ENCODE peak calls at places on chromosomes 5 and 9, in four cellular contexts. One of them, this sample, is unnamed.

GRCh38 chr5:17694401-17694800 is 60.1 kb downstream of the TAF11L14 start:
- DNase-seq in brain microvascular endothelial cell: no peak
- DNase-seq in PC-3: peak
- DNase-seq in fibroblast of mammary gland: no peak
- DNase-seq in this sample: no peak

GRCh38 chr5:80254767-80255424 is 952 bp downstream of the SERINC5 start:
- DNase-seq in PC-3: peak
- DNase-seq in brain microvascular endothelial cell: peak
- DNase-seq in fibroblast of mammary gland: peak
- DNase-seq in this sample: no peak

GRCh38 chr5:15135661-15136060 is 264.1 kb upstream of the ANKH start:
- DNase-seq in PC-3: no peak
- DNase-seq in fibroblast of mammary gland: no peak
- DNase-seq in brain microvascular endothelial cell: no peak
- DNase-seq in this sample: no peak

GRCh38 chr9:137312852-137313325 is 10.8 kb upstream of the NRARP start:
- DNase-seq in fibroblast of mammary gland: no peak
- DNase-seq in brain microvascular endothelial cell: no peak
- DNase-seq in PC-3: no peak
- DNase-seq in this sample: no peak

GRCh38 chr5:139027150-139027549 is 152.0 kb upstream of the LRRTM2 start:
- DNase-seq in fibroblast of mammary gland: no peak
- DNase-seq in PC-3: no peak
- DNase-seq in brain microvascular endothelial cell: no peak
- DNase-seq in this sample: no peak

GRCh38 chr5:142864293-142865260 is 94.4 kb downstream of the ARHGAP26 start:
- DNase-seq in fibroblast of mammary gland: no peak
- DNase-seq in PC-3: no peak
- DNase-seq in brain microvascular endothelial cell: no peak
- DNase-seq in this sample: no peak

GRCh38 chr5:178203670-178204204 is 596 bp upstream of the HNRNPAB start:
- DNase-seq in fibroblast of mammary gland: no peak
- DNase-seq in brain microvascular endothelial cell: no peak
- DNase-seq in PC-3: no peak
- DNase-seq in this sample: no peak

GRCh38 chr9:132410642-132411041 is 631 bp downstream of the CFAP77 start:
- DNase-seq in fibroblast of mammary gland: no peak
- DNase-seq in brain microvascular endothelial cell: no peak
- DNase-seq in PC-3: no peak
- DNase-seq in this sample: no peak

GRCh38 chr5:145760660-145761059 is 74.5 kb downstream of the PRELID2 start:
- DNase-seq in fibroblast of mammary gland: no peak
- DNase-seq in brain microvascular endothelial cell: no peak
- DNase-seq in PC-3: no peak
- DNase-seq in this sample: no peak

GRCh38 chr5:180816608-180817534 is 14.3 kb upstream of the MGAT1 start:
- DNase-seq in fibroblast of mammary gland: peak
- DNase-seq in brain microvascular endothelial cell: peak
- DNase-seq in PC-3: no peak
- DNase-seq in this sample: no peak

GRCh38 chr9:20854444-20854843 is 170.4 kb downstream of the FOCAD start:
- DNase-seq in PC-3: no peak
- DNase-seq in fibroblast of mammary gland: no peak
- DNase-seq in brain microvascular endothelial cell: peak
- DNase-seq in this sample: no peak

GRCh38 chr9:68726489-68726888 is 21.4 kb downstream of the PIP5K1B start:
- DNase-seq in brain microvascular endothelial cell: no peak
- DNase-seq in PC-3: no peak
- DNase-seq in fibroblast of mammary gland: no peak
- DNase-seq in this sample: no peak

GRCh38 chr9:98801562-98801961 is 5.2 kb upstream of the ANKS6 start:
- DNase-seq in fibroblast of mammary gland: no peak
- DNase-seq in brain microvascular endothelial cell: no peak
- DNase-seq in PC-3: no peak
- DNase-seq in this sample: no peak

GRCh38 chr5:34535944-34536628 is 120.0 kb upstream of the RAI14 start:
- DNase-seq in brain microvascular endothelial cell: no peak
- DNase-seq in PC-3: peak
- DNase-seq in fibroblast of mammary gland: peak
- DNase-seq in this sample: no peak

GRCh38 chr9:125380406-125380805 is 118.8 kb downstream of the GAPVD1 start:
- DNase-seq in fibroblast of mammary gland: no peak
- DNase-seq in brain microvascular endothelial cell: peak
- DNase-seq in PC-3: peak
- DNase-seq in this sample: no peak

GRCh38 chr5:149309354-149309753 is 35.9 kb upstream of the GRPEL2 start:
- DNase-seq in fibroblast of mammary gland: no peak
- DNase-seq in brain microvascular endothelial cell: no peak
- DNase-seq in PC-3: no peak
- DNase-seq in this sample: no peak

GRCh38 chr5:161084108-161084507 is 232.1 kb upstream of the ATP10B start:
- DNase-seq in fibroblast of mammary gland: no peak
- DNase-seq in brain microvascular endothelial cell: no peak
- DNase-seq in PC-3: no peak
- DNase-seq in this sample: no peak

GRCh38 chr9:133460405-133461175 is 812 bp downstream of the CACFD1 start:
- DNase-seq in fibroblast of mammary gland: no peak
- DNase-seq in brain microvascular endothelial cell: no peak
- DNase-seq in PC-3: peak
- DNase-seq in this sample: no peak

GRCh38 chr9:133464638-133465037 is 4.9 kb downstream of the CACFD1 start:
- DNase-seq in brain microvascular endothelial cell: no peak
- DNase-seq in fibroblast of mammary gland: no peak
- DNase-seq in PC-3: no peak
- DNase-seq in this sample: no peak

GRCh38 chr9:133461975-133462374 is 2.2 kb downstream of the CACFD1 start:
- DNase-seq in PC-3: no peak
- DNase-seq in brain microvascular endothelial cell: no peak
- DNase-seq in fibroblast of mammary gland: no peak
- DNase-seq in this sample: no peak

GRCh38 chr9:133463864-133464615 is 4.3 kb downstream of the CACFD1 start:
- DNase-seq in fibroblast of mammary gland: no peak
- DNase-seq in brain microvascular endothelial cell: no peak
- DNase-seq in PC-3: no peak
- DNase-seq in this sample: no peak

GRCh38 chr9:133463234-133463863 is 3.6 kb downstream of the CACFD1 start:
- DNase-seq in fibroblast of mammary gland: no peak
- DNase-seq in brain microvascular endothelial cell: no peak
- DNase-seq in PC-3: no peak
- DNase-seq in this sample: no peak
- TF ChIP-seq CTCF in fibroblast of mammary gland: no peak
- TF ChIP-seq CTCF in brain microvascular endothelial cell: peak
- TF ChIP-seq CTCF in PC-3: peak
- TF ChIP-seq CTCF in this sample: peak

GRCh38 chr9:96619491-96620154 is at the start of gene CDC14B:
- DNase-seq in PC-3: peak
- DNase-seq in brain microvascular endothelial cell: peak
- DNase-seq in fibroblast of mammary gland: peak
- DNase-seq in this sample: no peak

GRCh38 chr9:96618209-96619108 is 1.2 kb downstream of the CDC14B start:
- DNase-seq in brain microvascular endothelial cell: peak
- DNase-seq in PC-3: peak
- DNase-seq in fibroblast of mammary gland: peak
- DNase-seq in this sample: no peak

GRCh38 chr9:96616817-96617438 is 2.7 kb downstream of the CDC14B start:
- DNase-seq in fibroblast of mammary gland: no peak
- DNase-seq in PC-3: no peak
- DNase-seq in brain microvascular endothelial cell: no peak
- DNase-seq in this sample: no peak

GRCh38 chr9:96619109-96619435 is 571 bp downstream of the CDC14B start:
- DNase-seq in PC-3: no peak
- DNase-seq in fibroblast of mammary gland: no peak
- DNase-seq in brain microvascular endothelial cell: no peak
- DNase-seq in this sample: no peak

DNA sequence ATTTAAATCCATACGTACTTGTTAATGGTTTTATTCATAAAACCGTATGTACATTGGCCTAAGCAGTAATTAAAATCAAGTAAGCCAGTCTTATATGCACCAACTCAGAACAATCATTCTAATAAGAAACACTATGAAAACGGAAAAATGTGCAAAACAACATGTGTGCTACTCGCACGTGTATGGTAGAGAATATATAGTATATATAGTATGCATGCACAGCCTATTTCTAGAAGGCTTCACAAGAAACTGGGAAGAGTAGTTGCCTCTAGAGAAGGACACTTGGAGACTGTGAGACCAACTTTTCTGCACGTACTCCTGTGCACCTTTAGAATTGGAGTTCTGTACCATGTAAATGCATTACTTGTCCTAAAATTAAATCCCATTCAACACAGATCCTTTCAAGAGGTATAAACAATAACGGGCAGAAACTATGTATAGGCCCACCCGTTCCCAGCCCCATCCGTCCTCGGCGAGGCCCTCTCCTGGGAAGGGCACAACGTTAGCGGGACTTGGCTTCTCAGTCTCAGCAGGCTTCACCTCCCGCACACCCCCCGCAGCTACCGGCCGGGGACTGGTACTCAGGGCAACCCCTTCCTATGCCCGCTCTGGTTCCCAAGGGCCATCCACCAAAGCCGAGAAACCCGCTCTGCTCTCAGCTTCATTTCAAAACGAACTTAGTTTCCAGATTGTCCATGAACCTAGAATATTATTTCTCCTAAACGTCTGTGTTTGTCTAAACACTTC is 2.0 kb downstream of the CDC14B start:
- DNase-seq in brain microvascular endothelial cell: no peak
- DNase-seq in fibroblast of mammary gland: no peak
- DNase-seq in PC-3: no peak
- DNase-seq in this sample: no peak
- H3K4me3 ChIP-seq in brain microvascular endothelial cell: peak
- H3K4me3 ChIP-seq in fibroblast of mammary gland: peak
- H3K4me3 ChIP-seq in PC-3: peak
- H3K4me3 ChIP-seq in this sample: peak

DNA sequence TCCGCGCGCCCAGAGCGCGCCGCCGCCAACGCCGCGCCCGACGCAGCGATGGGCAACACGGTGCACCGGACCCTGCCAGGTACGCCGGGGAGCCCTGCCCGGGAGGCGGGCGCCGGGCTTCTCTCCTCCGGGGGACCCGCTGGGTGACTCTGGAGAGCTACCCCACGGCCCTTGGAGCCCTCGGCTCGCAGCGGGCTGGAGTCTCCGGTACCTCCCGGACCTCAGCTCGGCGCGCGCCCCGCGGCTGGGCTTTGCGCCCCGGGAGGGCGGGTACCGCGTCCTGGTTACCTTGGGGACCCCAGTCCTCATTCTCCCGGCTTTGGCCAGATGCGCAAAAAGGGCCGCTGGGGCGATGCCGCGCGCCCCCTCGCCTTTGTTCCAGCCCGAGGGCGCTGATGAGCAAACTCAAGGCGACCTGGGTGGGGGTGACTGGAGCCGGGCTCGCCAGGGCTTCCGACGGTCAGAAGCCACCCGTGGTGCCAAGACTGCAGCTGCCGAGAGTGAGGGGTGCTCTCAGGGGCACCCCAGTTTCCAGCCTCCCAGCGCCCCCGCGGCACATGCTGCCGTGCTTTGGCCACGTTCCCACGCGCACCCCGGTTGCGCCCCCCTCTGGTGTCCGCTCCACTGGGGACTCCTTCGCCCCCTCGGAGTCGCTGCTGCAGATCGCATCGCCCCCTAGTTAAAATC is 439 bp downstream of the NEURL1B start:
- DNase-seq in fibroblast of mammary gland: no peak
- DNase-seq in PC-3: no peak
- DNase-seq in brain microvascular endothelial cell: no peak
- DNase-seq in this sample: no peak
- TF ChIP-seq CTCF in fibroblast of mammary gland: no peak
- TF ChIP-seq CTCF in PC-3: no peak
- TF ChIP-seq CTCF in brain microvascular endothelial cell: peak
- TF ChIP-seq CTCF in this sample: no peak

DNA sequence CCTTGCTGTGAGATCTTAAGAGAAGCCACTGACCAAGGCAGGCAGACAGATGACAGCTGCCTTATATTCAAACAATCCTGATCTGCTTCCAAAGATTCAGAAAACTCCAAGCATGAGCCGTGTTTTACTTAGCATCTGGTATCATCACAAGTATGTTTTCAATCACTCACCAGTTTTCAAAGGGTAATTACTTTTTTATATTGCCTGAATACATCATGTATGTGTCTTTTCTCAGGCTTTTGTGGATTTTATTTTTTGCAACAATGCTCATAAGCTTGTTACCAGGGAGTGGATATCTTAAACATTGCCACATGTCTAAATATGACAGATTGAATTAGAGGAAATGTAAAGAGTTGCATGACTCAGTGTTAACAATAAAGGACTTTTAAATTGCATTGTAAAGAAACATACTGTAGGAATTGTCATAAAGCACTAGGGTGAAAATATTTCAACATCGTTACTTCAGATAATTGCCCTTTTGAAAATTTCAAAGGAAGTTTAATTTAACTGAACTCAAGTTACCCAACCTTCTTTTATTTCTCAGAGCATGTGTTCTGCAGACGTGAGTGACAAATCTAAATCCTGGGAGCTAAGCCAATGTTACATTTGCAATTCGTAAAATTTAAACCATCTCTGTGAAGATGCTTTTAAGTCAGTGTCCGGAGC is 326.1 kb downstream of the PLK2 start:
- DNase-seq in PC-3: peak
- DNase-seq in brain microvascular endothelial cell: no peak
- DNase-seq in fibroblast of mammary gland: peak
- DNase-seq in this sample: no peak
- H3K4me3 ChIP-seq in PC-3: peak
- H3K4me3 ChIP-seq in brain microvascular endothelial cell: no peak
- H3K4me3 ChIP-seq in fibroblast of mammary gland: no peak
- H3K4me3 ChIP-seq in this sample: no peak

DNA sequence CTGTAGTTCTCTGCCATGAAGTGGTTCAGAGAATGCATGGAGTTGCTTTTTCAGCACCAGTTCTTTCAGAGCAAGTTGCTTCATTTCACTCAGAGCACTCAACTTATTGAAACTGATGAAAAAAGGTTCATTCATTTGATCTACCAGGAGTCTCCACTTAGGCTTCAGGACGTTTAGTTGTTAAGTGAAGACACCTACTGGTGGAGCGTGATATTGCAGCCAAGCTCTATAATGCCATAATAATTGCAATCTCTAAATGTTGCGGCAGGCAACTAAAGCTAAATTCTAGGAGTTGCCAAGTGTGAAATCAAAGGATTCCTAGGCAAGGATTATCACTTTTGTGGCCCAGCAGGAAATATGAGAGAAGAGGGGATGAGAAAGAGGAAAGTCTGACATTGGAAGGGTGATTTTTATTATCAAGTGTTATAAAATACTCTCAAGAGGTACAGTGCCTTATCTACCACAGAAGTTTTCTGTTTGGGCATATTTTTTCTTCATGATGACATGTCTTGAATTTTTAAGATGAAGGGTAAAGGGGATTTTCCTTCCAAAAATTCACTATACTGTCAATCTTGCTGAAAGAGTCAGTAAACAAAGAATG is 83.6 kb downstream of the SH3PXD2B start:
- DNase-seq in brain microvascular endothelial cell: peak
- DNase-seq in fibroblast of mammary gland: peak
- DNase-seq in PC-3: peak
- DNase-seq in this sample: no peak
- TF ChIP-seq CTCF in brain microvascular endothelial cell: peak
- TF ChIP-seq CTCF in fibroblast of mammary gland: peak
- TF ChIP-seq CTCF in PC-3: peak
- TF ChIP-seq CTCF in this sample: peak

GRCh38 chr5:107513337-107514125 is 157.2 kb downstream of the EFNA5 start:
- DNase-seq in brain microvascular endothelial cell: no peak
- DNase-seq in PC-3: no peak
- DNase-seq in fibroblast of mammary gland: peak
- DNase-seq in this sample: no peak
- H3K4me3 ChIP-seq in brain microvascular endothelial cell: no peak
- H3K4me3 ChIP-seq in PC-3: no peak
- H3K4me3 ChIP-seq in fibroblast of mammary gland: no peak
- H3K4me3 ChIP-seq in this sample: no peak

This sample was measured in epithelial cell of proximal tubule.